ENCODE peak calls at places on chromosomes 1 and 21, in six cellular contexts. P is ELR, E is M059J, N is neural crest cell, B is NCI-H345, C is Right ventricle myocardium superior. L is an unnamed sample.

GRCh38 chr1:48049823-48050539 is 52.8 kb upstream of the TRABD2B start:
- DNase-seq in C (no peak), N (no peak), B (no peak), P (no peak), E (no peak), L (no peak)

GRCh38 chr21:14080040-14080763 is 130.6 kb downstream of the LIPI start:
- DNase-seq in B (no peak), P (no peak), E (no peak), N (no peak), C (no peak), L (no peak)

GRCh38 chr21:36890086-36890485 is 76.4 kb downstream of the HLCS start:
- DNase-seq in P (peak), N (no peak), C (no peak), E (no peak), B (no peak), L (no peak)

GRCh38 chr1:10635992-10636391 is 160.5 kb downstream of the CASZ1 start:
- DNase-seq in E (no peak), C (no peak), N (no peak), P (no peak), B (no peak), L (no peak)

GRCh38 chr1:109733235-109733634 is 7.6 kb downstream of the GSTM3 start:
- DNase-seq in B (no peak), E (no peak), N (no peak), C (no peak), P (no peak), L (no peak)

GRCh38 chr1:15940110-15941043 is 35.5 kb downstream of the ZBTB17 start:
- DNase-seq in N (no peak), C (no peak), B (no peak), P (no peak), E (no peak), L (no peak)

GRCh38 chr1:95287078-95287477 is 53.1 kb downstream of the RWDD3 start:
- DNase-seq in P (peak), E (peak), B (peak), C (no peak), N (no peak), L (peak)

GRCh38 chr21:37871121-37871862 is 45.0 kb downstream of the KCNJ6 start:
- DNase-seq in E (peak), P (peak), N (no peak), C (no peak), B (no peak), L (no peak)

GRCh38 chr1:41466146-41466545 is 18.3 kb downstream of the EDN2 start:
- DNase-seq in B (no peak), E (no peak), C (no peak), N (no peak), P (no peak), L (no peak)

GRCh38 chr1:178609015-178609414 is 96.1 kb downstream of the TEX35 start:
- DNase-seq in E (peak), N (no peak), P (peak), B (no peak), C (no peak), L (peak)

GRCh38 chr1:18907914-18908845 is 5.8 kb upstream of the ALDH4A1 start:
- DNase-seq in P (no peak), N (no peak), C (peak), E (no peak), B (no peak), L (no peak)

GRCh38 chr1:53061859-53062714 is at the start of gene PODN:
- DNase-seq in B (no peak), E (peak), P (peak), C (peak), N (no peak), L (no peak)

GRCh38 chr1:168320805-168321577 is 40.3 kb downstream of the TBX19 start:
- DNase-seq in P (peak), C (no peak), B (no peak), E (peak), N (no peak), L (peak)

GRCh38 chr1:41855713-41856112 is 63.0 kb downstream of the HIVEP3 start:
- DNase-seq in P (no peak), N (no peak), E (peak), C (no peak), B (no peak), L (no peak)

GRCh38 chr1:230224101-230224927 is 157.3 kb downstream of the GALNT2 start:
- DNase-seq in C (no peak), N (no peak), E (no peak), B (no peak), P (no peak), L (no peak)

GRCh38 chr1:44484155-44484688 is 79.2 kb downstream of the RNF220 start:
- DNase-seq in E (no peak), N (no peak), C (no peak), P (peak), B (no peak), L (no peak)

GRCh38 chr1:71087060-71087459 is 6.2 kb upstream of the ZRANB2 start:
- DNase-seq in B (no peak), N (no peak), C (no peak), E (no peak), P (no peak), L (no peak)

GRCh38 chr1:111553199-111553598 is 49.8 kb upstream of the ADORA3 start:
- DNase-seq in C (no peak), P (peak), N (no peak), B (no peak), E (peak), L (peak)

GRCh38 chr1:54967372-54967771 is 13.1 kb upstream of the TMEM61 start:
- DNase-seq in C (no peak), E (peak), N (no peak), B (no peak), P (peak), L (peak)

GRCh38 chr21:21165063-21165645 is 166.9 kb downstream of the NCAM2 start:
- DNase-seq in C (no peak), E (peak), P (peak), N (no peak), B (no peak), L (no peak)

GRCh38 chr1:226125097-226125630 is 61.4 kb downstream of the ACBD3 start:
- DNase-seq in C (peak), E (peak), P (peak), N (peak), B (peak), L (peak)

GRCh38 chr1:185284106-185284505 is 32.9 kb downstream of the IVNS1ABP start:
- DNase-seq in B (no peak), N (no peak), C (no peak), P (no peak), E (no peak), L (no peak)

GRCh38 chr1:86788300-86789206 is 84.2 kb downstream of the SH3GLB1 start:
- DNase-seq in N (no peak), P (peak), C (peak), B (peak), E (peak), L (no peak)

GRCh38 chr1:54253480-54253879 is 53.5 kb downstream of the MRPL37 start:
- DNase-seq in B (no peak), C (no peak), E (peak), P (peak), N (no peak), L (peak)

GRCh38 chr1:30670195-30671060 is 53.0 kb downstream of the MATN1 start:
- DNase-seq in C (no peak), P (peak), N (no peak), B (no peak), E (peak), L (no peak)

GRCh38 chr1:228214921-228215662 is 7.2 kb downstream of the OBSCN start:
- DNase-seq in C (no peak), N (no peak), E (no peak), P (no peak), B (no peak), L (no peak)

GRCh38 chr1:63732666-63733065 is 41.2 kb upstream of the ROR1 start:
- DNase-seq in C (no peak), P (peak), N (no peak), B (no peak), E (peak), L (no peak)

GRCh38 chr1:159868766-159869165 is 6.3 kb upstream of the VSIG8 start:
- DNase-seq in B (no peak), E (no peak), C (no peak), P (no peak), N (no peak), L (no peak)

GRCh38 chr1:21175670-21176581 is 771 bp downstream of the EIF4G3 start:
- DNase-seq in E (peak), B (peak), N (peak), P (peak), C (peak), L (peak)

GRCh38 chr1:15168479-15168878 is 14.9 kb downstream of the TMEM51 start:
- DNase-seq in N (no peak), B (no peak), C (no peak), E (peak), P (peak), L (no peak)

GRCh38 chr1:220789532-220790147 is 2.9 kb downstream of the MTARC1 start:
- DNase-seq in E (no peak), P (no peak), B (no peak), C (no peak), N (no peak), L (no peak)

GRCh38 chr1:95117207-95118018 is at the start of gene TLCD4:
- DNase-seq in B (peak), P (peak), N (peak), E (peak), C (peak), L (peak)

GRCh38 chr1:1088801-1089680 is 14.9 kb upstream of the RNF223 start:
- DNase-seq in C (peak), N (no peak), P (no peak), B (no peak), E (no peak), L (no peak)

GRCh38 chr1:181318858-181319235 is 164.5 kb upstream of the CACNA1E start:
- DNase-seq in E (no peak), B (no peak), C (no peak), P (peak), N (no peak), L (no peak)

GRCh38 chr1:191695865-191696264 is 462.4 kb upstream of the RGS18 start:
- DNase-seq in P (no peak), E (no peak), C (no peak), B (no peak), N (no peak), L (no peak)

GRCh38 chr1:230026572-230026971 is 40.5 kb upstream of the GALNT2 start:
- DNase-seq in E (peak), C (no peak), B (no peak), N (no peak), P (no peak), L (no peak)

L was measured in RKO.